ENCODE peak calls at places on chromosomes 16 and 17, in five cellular contexts. B, C, E, Z and R are unnamed samples.

GRCh38 chr16:58649707-58650106 is 20.1 kb upstream of the CNOT1 start:
- DNase-seq in Z (no peak), B (no peak), C (no peak), E (no peak), R (no peak)

GRCh38 chr17:17506181-17506741 is 10.1 kb upstream of the RASD1 start:
- DNase-seq in Z (no peak), B (no peak), C (no peak), E (no peak), R (no peak)

GRCh38 chr17:48296453-48296852 is 133.6 kb downstream of the SKAP1 start:
- DNase-seq in C (no peak), B (no peak), Z (no peak), E (peak), R (no peak)

GRCh38 chr16:48613061-48613957 is 3.3 kb upstream of the N4BP1 start:
- DNase-seq in C (no peak), E (no peak), B (no peak), Z (peak), R (no peak)

GRCh38 chr16:15779664-15780351 is 77.0 kb downstream of the MYH11 start:
- DNase-seq in C (no peak), B (no peak), Z (no peak), E (no peak), R (no peak)

GRCh38 chr16:82672676-82673075 is 45.9 kb downstream of the CDH13 start:
- DNase-seq in C (no peak), Z (no peak), E (no peak), B (no peak), R (no peak)

GRCh38 chr16:88339926-88340754 is 42.6 kb upstream of the ZNF469 start:
- DNase-seq in E (no peak), C (no peak), B (no peak), Z (no peak), R (no peak)

GRCh38 chr17:30530346-30531025 is 53.3 kb downstream of the GOSR1 start:
- DNase-seq in C (no peak), B (no peak), Z (no peak), E (no peak), R (no peak)

GRCh38 chr17:64706224-64707076 is 44.3 kb upstream of the SMURF2 start:
- DNase-seq in E (peak), B (no peak), C (no peak), Z (no peak), R (peak)

GRCh38 chr16:26717826-26718225 is 348.9 kb upstream of the C16orf82 start:
- DNase-seq in E (no peak), Z (peak), C (no peak), B (no peak), R (no peak)

GRCh38 chr17:13510062-13510461 is 91.7 kb downstream of the HS3ST3A1 start:
- DNase-seq in C (no peak), E (no peak), B (no peak), Z (no peak), R (no peak)

GRCh38 chr16:74249281-74249680 is 47.3 kb upstream of the PSMD7 start:
- DNase-seq in E (peak), B (no peak), C (no peak), Z (no peak), R (no peak)

GRCh38 chr16:86716649-86717048 is 138.3 kb downstream of the FOXL1 start:
- DNase-seq in B (no peak), C (no peak), Z (no peak), E (no peak), R (no peak)

GRCh38 chr16:87945351-87946042 is 5.7 kb upstream of the BANP start:
- DNase-seq in B (peak), Z (peak), C (no peak), E (peak), R (peak)